ENCODE peak calls at places on chromosomes 6 and 20, in four cellular contexts. One of them, this sample, is unnamed.
A peak's percentile ranks its signal among the peaks of the same experiment; 100 is the strongest.

GRCh38 chr6:119347466-119348307 is 1.9 kb downstream of the MAN1A1 start:
- DNase-seq in K562: peak; percentile 85
- DNase-seq in HEK293T: peak; percentile 37
- DNase-seq in SK-N-SH: no peak
- DNase-seq in this sample: peak; percentile 96

GRCh38 chr6:43736211-43736786 is 33.7 kb upstream of the VEGFA start:
- DNase-seq in HEK293T: no peak
- DNase-seq in K562: no peak
- DNase-seq in SK-N-SH: peak; percentile 5
- DNase-seq in this sample: peak; percentile 58

GRCh38 chr6:122289721-122290501 is 109.5 kb upstream of the HSF2 start:
- DNase-seq in K562: peak; percentile 10
- DNase-seq in SK-N-SH: peak; percentile 3
- DNase-seq in HEK293T: peak; percentile 37
- DNase-seq in this sample: peak; percentile 13

GRCh38 chr20:50293244-50294139 is 102.9 kb downstream of the CEBPB start:
- DNase-seq in K562: no peak
- DNase-seq in HEK293T: no peak
- DNase-seq in SK-N-SH: no peak
- DNase-seq in this sample: no peak

GRCh38 chr20:37845261-37845681 is 57.7 kb upstream of the VSTM2L start:
- DNase-seq in SK-N-SH: peak; percentile 31
- DNase-seq in K562: peak; percentile 47
- DNase-seq in HEK293T: no peak
- DNase-seq in this sample: no peak

GRCh38 chr6:150266963-150267685 is 101.7 kb upstream of the IYD start:
- DNase-seq in K562: no peak
- DNase-seq in HEK293T: no peak
- DNase-seq in SK-N-SH: no peak
- DNase-seq in this sample: no peak

GRCh38 chr6:148746363-148747144 is at the start of gene UST:
- DNase-seq in HEK293T: peak; percentile 82
- DNase-seq in SK-N-SH: peak; percentile 39
- DNase-seq in K562: peak; percentile 74
- DNase-seq in this sample: no peak

GRCh38 chr6:46772754-46773153 is 20.4 kb upstream of the MEP1A start:
- DNase-seq in K562: no peak
- DNase-seq in HEK293T: no peak
- DNase-seq in SK-N-SH: no peak
- DNase-seq in this sample: no peak

GRCh38 chr6:4759997-4760396 is 16.2 kb upstream of the CDYL start:
- DNase-seq in K562: no peak
- DNase-seq in HEK293T: no peak
- DNase-seq in SK-N-SH: no peak
- DNase-seq in this sample: no peak

GRCh38 chr6:39778581-39779270 is 13.4 kb upstream of the DAAM2 start:
- DNase-seq in K562: no peak
- DNase-seq in HEK293T: no peak
- DNase-seq in SK-N-SH: peak; percentile 28
- DNase-seq in this sample: no peak

GRCh38 chr6:17919494-17919893 is 67.9 kb downstream of the KIF13A start:
- DNase-seq in K562: no peak
- DNase-seq in SK-N-SH: no peak
- DNase-seq in HEK293T: no peak
- DNase-seq in this sample: no peak

GRCh38 chr20:35539756-35540212 is 2.1 kb upstream of the ERGIC3 start:
- DNase-seq in K562: peak; percentile 85
- DNase-seq in HEK293T: peak; percentile 72
- DNase-seq in SK-N-SH: no peak
- DNase-seq in this sample: peak; percentile 97

GRCh38 chr20:3250091-3250504 is 11.1 kb upstream of the SLC4A11 start:
- DNase-seq in SK-N-SH: no peak
- DNase-seq in HEK293T: peak; percentile 74
- DNase-seq in K562: peak; percentile 68
- DNase-seq in this sample: peak; percentile 88

GRCh38 chr6:431986-432385 is 40.4 kb downstream of the IRF4 start:
- DNase-seq in K562: no peak
- DNase-seq in SK-N-SH: no peak
- DNase-seq in HEK293T: no peak
- DNase-seq in this sample: no peak

GRCh38 chr20:34004227-34004626 is 10.5 kb downstream of the RALY start:
- DNase-seq in K562: peak; percentile 27
- DNase-seq in HEK293T: no peak
- DNase-seq in SK-N-SH: no peak
- DNase-seq in this sample: no peak

GRCh38 chr20:5636127-5636520 is 114.1 kb upstream of the SHLD1 start:
- DNase-seq in K562: no peak
- DNase-seq in SK-N-SH: no peak
- DNase-seq in HEK293T: no peak
- DNase-seq in this sample: no peak

GRCh38 chr6:75842191-75842590 is 93.2 kb downstream of the MYO6 start:
- DNase-seq in SK-N-SH: no peak
- DNase-seq in HEK293T: no peak
- DNase-seq in K562: no peak
- DNase-seq in this sample: no peak

GRCh38 chr20:11716945-11717248 is 200.8 kb upstream of the BTBD3 start:
- DNase-seq in HEK293T: no peak
- DNase-seq in K562: no peak
- DNase-seq in SK-N-SH: no peak
- DNase-seq in this sample: no peak

GRCh38 chr20:11718474-11719094 is 199.1 kb upstream of the BTBD3 start:
- DNase-seq in K562: no peak
- DNase-seq in SK-N-SH: no peak
- DNase-seq in HEK293T: no peak
- DNase-seq in this sample: no peak

GRCh38 chr20:11719153-11719552 is 198.5 kb upstream of the BTBD3 start:
- DNase-seq in HEK293T: no peak
- DNase-seq in SK-N-SH: no peak
- DNase-seq in K562: no peak
- DNase-seq in this sample: no peak

GRCh38 chr20:11716239-11716944 is 201.3 kb upstream of the BTBD3 start:
- DNase-seq in HEK293T: peak; percentile 65
- DNase-seq in K562: peak; percentile 1
- DNase-seq in SK-N-SH: peak; percentile 22
- DNase-seq in this sample: peak; percentile 62

DNA sequence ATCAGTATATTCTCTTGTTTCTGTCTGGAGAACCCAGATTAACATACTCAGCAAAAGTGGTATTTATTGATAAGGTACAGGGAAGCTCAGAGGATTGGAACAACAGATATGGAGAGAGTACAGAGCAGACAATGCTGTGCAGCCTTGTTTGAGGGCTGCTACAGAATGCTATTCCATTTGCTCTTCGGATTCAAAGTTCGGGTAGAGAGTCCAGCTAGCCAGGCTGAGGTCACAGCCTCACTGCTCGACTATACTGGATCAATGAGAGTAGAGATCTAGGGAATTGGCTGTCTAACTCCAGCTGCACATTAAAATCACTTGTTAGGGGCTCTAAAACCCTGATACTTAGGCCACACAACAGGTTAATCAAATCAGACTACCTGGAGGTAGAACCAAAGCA is 200.1 kb upstream of the BTBD3 start:
- DNase-seq in HEK293T: no peak
- DNase-seq in SK-N-SH: no peak
- DNase-seq in K562: no peak
- DNase-seq in this sample: no peak
- TF ChIP-seq FOXM1 in HEK293T: no peak
- TF ChIP-seq FOXM1 in SK-N-SH: no peak
- TF ChIP-seq FOXM1 in K562: no peak
- TF ChIP-seq FOXM1 in this sample: no peak

GRCh38 chr20:12269579-12269978 is 351.9 kb downstream of the BTBD3 start:
- DNase-seq in K562: no peak
- DNase-seq in SK-N-SH: no peak
- DNase-seq in HEK293T: no peak
- DNase-seq in this sample: no peak
- TF ChIP-seq FOXM1 in K562: no peak
- TF ChIP-seq FOXM1 in SK-N-SH: no peak
- TF ChIP-seq FOXM1 in HEK293T: no peak
- TF ChIP-seq FOXM1 in this sample: no peak

GRCh38 chr6:144064831-144065668 is 30.3 kb downstream of the SF3B5 start:
- DNase-seq in SK-N-SH: no peak
- DNase-seq in K562: no peak
- DNase-seq in HEK293T: no peak
- DNase-seq in this sample: no peak
- TF ChIP-seq FOXM1 in SK-N-SH: no peak
- TF ChIP-seq FOXM1 in K562: no peak
- TF ChIP-seq FOXM1 in HEK293T: no peak
- TF ChIP-seq FOXM1 in this sample: no peak

DNA sequence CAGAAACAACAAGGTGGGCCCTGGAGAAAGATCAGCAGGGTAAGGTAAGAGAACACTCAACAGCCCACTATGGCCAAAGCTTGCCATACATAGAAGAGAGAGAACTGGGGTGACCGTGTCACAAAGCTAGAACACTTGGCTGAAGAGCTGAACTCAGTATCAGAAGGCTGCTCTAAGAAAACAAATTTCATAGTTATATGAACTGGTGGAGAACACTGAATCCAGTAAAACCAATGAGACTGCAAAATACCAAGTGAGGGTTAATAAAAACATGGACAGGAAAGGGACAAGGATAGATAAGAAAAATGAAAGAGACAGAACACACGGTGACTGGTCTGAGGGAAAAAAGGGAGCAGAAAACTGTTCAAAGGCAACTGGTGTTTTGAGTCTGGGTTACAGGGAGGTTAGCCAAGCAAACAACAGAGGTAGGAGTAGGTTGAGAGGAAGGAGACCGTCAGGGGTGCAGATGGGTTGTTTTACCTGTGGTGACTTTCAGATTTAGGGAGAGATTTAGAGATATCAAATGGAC is 56.5 kb downstream of the GMDS start:
- DNase-seq in HEK293T: no peak
- DNase-seq in SK-N-SH: no peak
- DNase-seq in K562: no peak
- DNase-seq in this sample: no peak
- TF ChIP-seq FOXM1 in HEK293T: no peak
- TF ChIP-seq FOXM1 in SK-N-SH: no peak
- TF ChIP-seq FOXM1 in K562: no peak
- TF ChIP-seq FOXM1 in this sample: no peak

GRCh38 chr20:2130668-2131067 is 29.0 kb downstream of the STK35 start:
- DNase-seq in K562: no peak
- DNase-seq in HEK293T: no peak
- DNase-seq in SK-N-SH: no peak
- DNase-seq in this sample: no peak

GRCh38 chr20:2131366-2131765 is 29.7 kb downstream of the STK35 start:
- DNase-seq in HEK293T: no peak
- DNase-seq in SK-N-SH: no peak
- DNase-seq in K562: no peak
- DNase-seq in this sample: no peak

GRCh38 chr20:2133318-2134183 is 31.9 kb downstream of the STK35 start:
- DNase-seq in K562: peak; percentile 14
- DNase-seq in HEK293T: no peak
- DNase-seq in SK-N-SH: no peak
- DNase-seq in this sample: no peak

GRCh38 chr20:2130062-2130591 is 28.5 kb downstream of the STK35 start:
- DNase-seq in SK-N-SH: no peak
- DNase-seq in HEK293T: no peak
- DNase-seq in K562: peak; percentile 17
- DNase-seq in this sample: no peak

GRCh38 chr20:2132461-2132901 is 30.9 kb downstream of the STK35 start:
- DNase-seq in SK-N-SH: no peak
- DNase-seq in HEK293T: no peak
- DNase-seq in K562: no peak
- DNase-seq in this sample: no peak
- TF ChIP-seq FOXM1 in SK-N-SH: no peak
- TF ChIP-seq FOXM1 in HEK293T: no peak
- TF ChIP-seq FOXM1 in K562: no peak
- TF ChIP-seq FOXM1 in this sample: no peak

This sample was measured in HepG2.